ENCODE peak calls at places on chromosome 13, in five cellular contexts. E is body of pancreas, F is colonic mucosa, Z is A549, J is fibroblast of pulmonary artery. X is an unnamed sample.

GRCh38 chr13:101309014-101309619 is 107.2 kb downstream of the NALCN start:
- DNase-seq in E (no peak), F (no peak), Z (no peak), J (peak), X (peak)

GRCh38 chr13:73365681-73366080 is 306.9 kb downstream of the KLF5 start:
- DNase-seq in E (no peak), F (no peak), Z (no peak), J (no peak), X (no peak)

GRCh38 chr13:48233886-48234488 is 981 bp downstream of the ITM2B start:
- DNase-seq in E (no peak), F (no peak), Z (no peak), J (peak), X (peak)

GRCh38 chr13:98401936-98402335 is 175.0 kb downstream of the STK24 start:
- DNase-seq in E (no peak), F (no peak), Z (no peak), J (no peak), X (no peak)

GRCh38 chr13:91017669-91018053 is 329.8 kb upstream of the MIR17HG start:
- DNase-seq in E (peak), F (no peak), Z (peak), J (no peak), X (no peak)

GRCh38 chr13:98798849-98799645 is 46.6 kb upstream of the SLC15A1 start:
- DNase-seq in E (no peak), F (no peak), Z (no peak), J (peak), X (peak)

GRCh38 chr13:109628251-109628699 is 158.1 kb downstream of the IRS2 start:
- DNase-seq in E (no peak), F (no peak), Z (no peak), J (peak), X (peak)

GRCh38 chr13:42760949-42761348 is 20.4 kb upstream of the FAM216B start:
- DNase-seq in E (peak), F (no peak), Z (no peak), J (peak), X (no peak)

GRCh38 chr13:98795220-98795619 is 42.7 kb upstream of the SLC15A1 start:
- DNase-seq in E (no peak), F (no peak), Z (no peak), J (no peak), X (no peak)

GRCh38 chr13:80945328-80945727 is 604.4 kb upstream of the SPRY2 start:
- DNase-seq in E (peak), F (no peak), Z (peak), J (no peak), X (no peak)

GRCh38 chr13:98576963-98577822 is at the start of gene STK24:
- DNase-seq in E (peak), F (peak), Z (peak), J (peak), X (no peak)

DNA sequence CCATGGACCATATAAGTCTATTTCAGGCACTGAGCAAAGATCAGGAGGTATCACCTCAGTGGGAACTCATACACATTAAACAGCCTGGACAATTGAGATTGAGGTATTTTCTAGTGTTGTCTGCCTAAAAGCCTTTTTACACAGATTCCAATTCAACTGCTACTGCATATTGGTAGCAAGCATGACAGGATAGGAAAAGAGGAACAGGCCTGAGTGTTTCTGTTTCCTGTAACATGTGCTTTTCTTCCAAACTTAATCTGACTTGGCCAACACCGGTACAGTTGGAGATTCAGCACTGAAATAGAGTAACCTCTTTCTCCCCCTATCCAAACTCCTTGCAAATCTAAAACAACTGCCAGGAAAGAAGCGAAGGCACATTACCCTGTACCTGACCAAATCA is 66.0 kb downstream of the SERP2 start:
- DNase-seq in E (no peak), F (no peak), Z (no peak), J (no peak), X (no peak)
- TF ChIP-seq CTCF in E (no peak), F (no peak), Z (no peak), J (no peak), X (no peak)

GRCh38 chr13:110647365-110647737 is 32.0 kb downstream of the NAXD start:
- DNase-seq in E (peak), F (no peak), Z (no peak), J (no peak), X (no peak)
- H3K4me3 ChIP-seq in E (no peak), F (no peak), Z (no peak), J (no peak), X (no peak)

GRCh38 chr13:32165791-32166190 is 134.2 kb downstream of the FRY start:
- DNase-seq in E (no peak), F (no peak), Z (no peak), J (no peak), X (no peak)

GRCh38 chr13:32168136-32168535 is 136.6 kb downstream of the FRY start:
- DNase-seq in E (no peak), F (no peak), Z (no peak), J (no peak), X (no peak)

GRCh38 chr13:32159147-32159869 is 127.7 kb downstream of the FRY start:
- DNase-seq in E (peak), F (no peak), Z (no peak), J (no peak), X (no peak)

DNA sequence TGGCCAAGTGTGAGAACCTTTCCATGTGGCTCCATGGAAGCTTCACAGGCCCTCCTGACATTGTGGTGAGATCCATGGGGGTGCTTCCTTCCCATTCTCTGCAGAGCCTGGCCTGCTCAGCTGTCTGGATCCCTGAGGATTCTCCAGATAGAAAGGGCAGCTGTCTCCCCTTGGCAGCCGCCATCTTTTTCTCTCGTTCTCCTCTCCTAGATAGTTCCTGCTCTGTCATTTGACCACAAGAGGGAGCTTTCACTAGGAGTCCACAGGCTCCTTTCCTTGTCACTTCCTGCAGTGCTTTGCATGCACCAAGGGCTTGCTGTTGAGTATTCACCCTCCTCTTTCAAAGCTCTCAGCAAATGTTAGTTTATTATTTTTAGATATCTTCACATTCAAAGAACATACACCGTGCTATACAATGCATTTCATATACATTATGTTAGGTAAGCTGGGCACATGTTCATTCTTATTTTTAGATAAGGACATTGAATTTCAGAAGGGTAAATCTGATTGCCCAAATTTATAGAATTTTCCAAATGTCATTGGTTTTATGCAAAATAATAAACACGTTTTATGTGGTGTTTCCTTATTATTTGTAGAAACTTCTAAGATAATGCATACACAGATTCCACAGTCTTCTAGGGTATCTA is 133.2 kb downstream of the FRY start:
- DNase-seq in E (peak), F (peak), Z (peak), J (peak), X (no peak)
- TF ChIP-seq CTCF in E (peak), F (peak), Z (peak), J (peak), X (peak)

GRCh38 chr13:39596176-39596575 is 6.8 kb downstream of the LHFPL6 start:
- DNase-seq in E (no peak), F (no peak), Z (no peak), J (no peak), X (no peak)

GRCh38 chr13:39599842-39600241 is 3.2 kb downstream of the LHFPL6 start:
- DNase-seq in E (no peak), F (no peak), Z (no peak), J (peak), X (no peak)

GRCh38 chr13:39597828-39598227 is 5.2 kb downstream of the LHFPL6 start:
- DNase-seq in E (no peak), F (no peak), Z (no peak), J (peak), X (no peak)

GRCh38 chr13:39600766-39601165 is 2.2 kb downstream of the LHFPL6 start:
- DNase-seq in E (no peak), F (no peak), Z (peak), J (peak), X (no peak)

DNA sequence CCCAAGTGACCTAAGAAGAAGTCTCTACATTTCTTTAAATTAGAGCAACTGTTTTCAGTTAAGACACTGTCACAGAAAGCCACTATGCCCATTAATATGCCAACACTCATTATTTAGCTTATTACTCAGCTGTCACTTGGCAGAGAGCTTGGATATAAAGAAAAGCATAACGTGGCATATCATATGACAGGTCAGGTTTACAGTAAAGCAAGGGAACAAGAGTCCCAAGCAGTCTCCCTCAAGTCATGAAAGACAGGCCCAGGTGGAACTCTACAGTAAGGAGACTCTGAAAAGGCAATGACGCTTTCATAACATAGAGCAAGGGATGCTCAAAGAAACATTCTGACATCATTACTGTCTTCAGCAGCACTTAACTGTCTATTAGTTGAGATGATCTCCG is 6.3 kb downstream of the LHFPL6 start:
- DNase-seq in E (no peak), F (no peak), Z (no peak), J (no peak), X (no peak)
- H3K4me3 ChIP-seq in E (no peak), F (no peak), Z (no peak), J (no peak), X (no peak)

DNA sequence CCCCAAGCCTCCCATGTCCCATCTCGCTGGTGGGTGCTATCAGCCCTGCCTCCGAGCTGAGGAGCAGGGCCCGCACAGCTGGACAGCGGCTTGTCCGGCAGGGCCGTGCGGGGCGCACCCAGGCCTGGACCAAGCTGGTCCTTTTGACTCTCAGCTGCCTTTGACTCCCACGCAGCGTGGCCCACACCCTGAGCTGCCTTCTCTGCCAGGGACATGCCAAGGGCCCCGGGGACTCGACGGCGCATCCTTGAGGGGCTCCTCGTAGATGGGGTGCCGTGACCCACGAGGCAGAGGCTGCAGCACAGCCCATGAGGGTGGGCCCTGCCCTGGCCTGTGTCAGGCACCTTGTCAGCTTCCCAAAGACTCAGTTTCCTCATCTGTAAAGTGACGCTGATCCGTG is 38.8 kb upstream of the F7 start:
- DNase-seq in E (no peak), F (no peak), Z (no peak), J (no peak), X (no peak)
- TF ChIP-seq CTCF in E (no peak), F (no peak), Z (no peak), J (no peak), X (no peak)

DNA sequence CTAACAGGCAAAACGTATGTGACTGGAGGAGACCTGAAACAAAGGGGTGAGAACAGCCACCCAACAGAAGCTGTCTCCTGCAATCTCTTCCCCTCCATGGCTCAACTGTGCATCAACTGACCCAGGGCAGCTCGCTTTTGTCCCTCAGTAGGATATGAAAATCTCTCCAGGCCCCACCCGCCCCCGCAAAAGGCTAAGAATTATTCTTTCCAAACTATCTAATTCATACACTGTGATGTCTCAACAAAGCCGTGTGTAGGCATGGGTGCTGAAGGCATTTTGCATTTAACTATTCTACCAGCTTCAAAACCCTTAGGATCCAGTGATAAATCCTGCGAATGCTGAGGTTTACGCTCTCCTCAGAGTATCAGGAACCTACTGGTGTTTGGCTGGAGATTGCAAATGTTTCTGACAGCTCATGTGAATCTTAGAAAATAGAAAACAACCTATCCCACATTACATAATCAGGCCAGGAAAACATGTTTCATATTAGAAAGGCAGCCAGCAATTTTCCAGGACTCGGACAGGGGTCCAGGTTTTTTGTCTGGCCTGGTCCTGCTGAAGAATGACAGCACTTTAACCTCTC is 17.4 kb downstream of the DHRS12 start:
- DNase-seq in E (no peak), F (no peak), Z (no peak), J (peak), X (no peak)
- H3K4me3 ChIP-seq in E (no peak), F (no peak), Z (no peak), J (no peak), X (no peak)

GRCh38 chr13:69565334-69565733 is 542.3 kb upstream of the ATXN8OS start:
- DNase-seq in E (no peak), F (peak), Z (peak), J (no peak), X (no peak)
- TF ChIP-seq CTCF in E (peak), F (no peak), Z (no peak), J (no peak), X (no peak)

GRCh38 chr13:50122465-50122864 is 107.2 kb downstream of the KCNRG start:
- DNase-seq in E (no peak), F (no peak), Z (no peak), J (no peak), X (no peak)
- H3K4me3 ChIP-seq in E (no peak), F (no peak), Z (no peak), J (no peak), X (no peak)